ENCODE peak calls at places on chromosomes 7 and 10, in nine cellular contexts. X is ACHN; I is AG08396; Z is NCI-H748 treated with DMSO at 0.1 percent for 48 hours; T is colonic mucosa; V is fibroblast of pulmonary artery; H is T follicular helper cell; K is activated T-cell treated with anti-CD3 and anti-CD28 coated beads, Interleukin-2, amount 50 U/mL, for 24 hours; N is sigmoid colon. U is an unnamed sample.

GRCh38 chr10:60434418-60435046 is 44.9 kb upstream of the ANK3 start:
- DNase-seq in T (peak), H (no peak), V (peak), I (peak), Z (no peak), X (peak), K (no peak), N (no peak), U (no peak)

GRCh38 chr7:106622654-106623314 is 38.2 kb downstream of the CCDC71L start:
- DNase-seq in K (no peak), Z (no peak), V (no peak), I (no peak), T (no peak), H (no peak), X (no peak), N (no peak), U (no peak)

GRCh38 chr10:77390481-77390891 is 247.1 kb downstream of the KCNMA1 start:
- DNase-seq in T (no peak), N (no peak), K (no peak), V (no peak), Z (no peak), I (no peak), X (no peak), H (no peak), U (no peak)

GRCh38 chr10:3471497-3471896 is 298.9 kb upstream of the PITRM1 start:
- DNase-seq in T (no peak), V (no peak), Z (no peak), H (no peak), K (no peak), I (no peak), X (no peak), N (no peak), U (no peak)

GRCh38 chr7:43362652-43363428 is 220.1 kb upstream of the STK17A start:
- DNase-seq in X (no peak), Z (peak), N (no peak), T (no peak), K (no peak), V (peak), H (no peak), I (no peak), U (no peak)

GRCh38 chr7:158782638-158783490 is 46.4 kb downstream of the ESYT2 start:
- DNase-seq in I (peak), H (no peak), N (peak), V (peak), K (no peak), Z (no peak), X (peak), T (no peak), U (peak)

GRCh38 chr10:4984223-4984622 is 19.4 kb downstream of the AKR1C2 start:
- DNase-seq in T (no peak), N (no peak), Z (no peak), H (no peak), I (no peak), X (no peak), V (no peak), K (no peak), U (no peak)

GRCh38 chr7:12289996-12290395 is 78.9 kb downstream of the TMEM106B start:
- DNase-seq in V (no peak), H (no peak), K (no peak), Z (no peak), T (no peak), I (no peak), X (no peak), N (no peak), U (no peak)

GRCh38 chr10:131218811-131219583 is 92.5 kb downstream of the TCERG1L start:
- DNase-seq in H (no peak), X (no peak), V (no peak), T (no peak), K (no peak), N (no peak), Z (no peak), I (no peak), U (no peak)

GRCh38 chr7:46908770-46909169 is 673.1 kb downstream of the TNS3 start:
- DNase-seq in N (no peak), T (no peak), X (peak), V (peak), I (peak), K (no peak), H (no peak), Z (no peak), U (peak)

GRCh38 chr7:141866974-141867373 is 25.7 kb upstream of the PRSS37 start:
- DNase-seq in H (no peak), X (no peak), V (no peak), T (no peak), Z (no peak), N (no peak), K (no peak), I (no peak), U (no peak)

GRCh38 chr10:69466689-69467088 is 15.4 kb downstream of the TSPAN15 start:
- DNase-seq in K (no peak), I (no peak), Z (no peak), X (no peak), V (no peak), N (no peak), T (no peak), H (no peak), U (no peak)

U was measured in H54.